ENCODE peak calls at places on chromosome 1, in nine cellular contexts. T, K, Q, L, V, H, W, S and J are unnamed samples.

GRCh38 chr1:57949168-57949567 is 525.3 kb upstream of the DAB1 start:
- DNase-seq in W (no peak), Q (no peak), H (no peak), V (no peak), S (no peak), K (no peak), T (no peak), L (no peak), J (no peak)

GRCh38 chr1:40897499-40897898 is 35.3 kb upstream of the CITED4 start:
- DNase-seq in K (no peak), L (peak), V (peak), Q (no peak), W (no peak), S (peak), T (peak), H (no peak), J (no peak)

GRCh38 chr1:235069577-235070563 is 58.8 kb downstream of the TOMM20 start:
- DNase-seq in L (peak), S (peak), Q (no peak), V (peak), T (peak), H (no peak), W (no peak), K (no peak), J (peak)

GRCh38 chr1:91245437-91245836 is 159.2 kb downstream of the HFM1 start:
- DNase-seq in W (no peak), L (no peak), H (no peak), K (no peak), T (no peak), V (no peak), S (no peak), Q (no peak), J (no peak)

GRCh38 chr1:84504580-84505021 is 1.6 kb upstream of the SPATA1 start:
- DNase-seq in K (no peak), H (no peak), L (peak), S (peak), Q (no peak), V (peak), T (peak), W (no peak), J (no peak)

GRCh38 chr1:109777436-109777835 is 13.7 kb upstream of the EPS8L3 start:
- DNase-seq in H (no peak), Q (peak), K (no peak), T (no peak), S (no peak), W (no peak), L (no peak), V (no peak), J (no peak)

GRCh38 chr1:94805912-94806311 is 14.2 kb upstream of the SLC44A3 start:
- DNase-seq in V (peak), L (peak), K (no peak), S (peak), T (peak), H (peak), W (peak), Q (peak), J (no peak)

GRCh38 chr1:10537082-10537766 is 62.5 kb downstream of the PEX14 start:
- DNase-seq in Q (no peak), V (no peak), L (no peak), S (peak), K (no peak), W (no peak), H (no peak), T (no peak), J (peak)

GRCh38 chr1:112956503-112957132 is 622 bp upstream of the SLC16A1 start:
- DNase-seq in S (peak), W (peak), L (no peak), Q (peak), T (no peak), K (no peak), H (peak), V (peak), J (peak)

GRCh38 chr1:43786201-43786958 is 79.0 kb downstream of the ST3GAL3 start:
- DNase-seq in Q (no peak), K (no peak), T (peak), V (no peak), S (peak), W (no peak), L (no peak), H (no peak), J (no peak)